ENCODE peak calls at places on chromosomes 12 and 14, in six cellular contexts. E is right atrium auricular region; W is posterior vena cava; I is stimulated activated CD4-positive, alpha-beta T cell treated with anti-CD3 and anti-CD28 coated beads, Interleukin-1b, Interleukin-23, amount 100 ng/mL, for 4 hours; F is neuronal stem cell; D is effector memory CD8-positive, alpha-beta T cell. X is an unnamed sample.

GRCh38 chr14:60757617-60758016 is 23.1 kb downstream of the MNAT1 start:
- DNase-seq in E (no peak), W (no peak), I (no peak), F (no peak), D (no peak), X (no peak)

GRCh38 chr14:50094056-50094455 is 22.3 kb downstream of the VCPKMT start:
- DNase-seq in E (no peak), W (no peak), I (no peak), F (no peak), D (no peak), X (no peak)

GRCh38 chr12:131617596-131618302 is 93.1 kb upstream of the SFSWAP start:
- DNase-seq in E (no peak), W (peak), I (no peak), F (no peak), D (no peak), X (no peak)

GRCh38 chr14:50773632-50774541 is 57.1 kb downstream of the NIN start:
- DNase-seq in E (no peak), W (no peak), I (no peak), F (peak), D (no peak), X (peak)

GRCh38 chr12:5388581-5389535 is 43.0 kb upstream of the NTF3 start:
- DNase-seq in E (no peak), W (no peak), I (no peak), F (no peak), D (no peak), X (no peak)

GRCh38 chr12:57212701-57213067 is 3.9 kb upstream of the NXPH4 start:
- DNase-seq in E (no peak), W (no peak), I (no peak), F (no peak), D (no peak), X (peak)

GRCh38 chr14:90626550-90626949 is 189.7 kb downstream of the TTC7B start:
- DNase-seq in E (no peak), W (no peak), I (no peak), F (no peak), D (no peak), X (no peak)

GRCh38 chr12:114504311-114504710 is 98.4 kb upstream of the TBX5 start:
- DNase-seq in E (no peak), W (no peak), I (no peak), F (no peak), D (no peak), X (no peak)

GRCh38 chr12:92502417-92503028 is 200.3 kb upstream of the PLEKHG7 start:
- DNase-seq in E (no peak), W (no peak), I (no peak), F (no peak), D (no peak), X (peak)

GRCh38 chr12:129312048-129312447 is 458.8 kb downstream of the GLT1D1 start:
- DNase-seq in E (no peak), W (no peak), I (no peak), F (peak), D (no peak), X (peak)

GRCh38 chr14:101068293-101068957 is 164.9 kb upstream of the RTL1 start:
- DNase-seq in E (no peak), W (peak), I (no peak), F (no peak), D (no peak), X (peak)

GRCh38 chr12:11510671-11511070 is 115.3 kb upstream of the PRB2 start:
- DNase-seq in E (no peak), W (no peak), I (no peak), F (no peak), D (no peak), X (peak)